ENCODE peak calls at places on chromosome 6, in eight cellular contexts. E is cardiac muscle cell, V is AG04449, Y is gastrocnemius medialis, K is fibroblast of mammary gland, D is lower lobe of right lung, O is LNCaP clone FGC, F is neural progenitor cell. C is an unnamed sample.

GRCh38 chr6:113833537-113833936 is 23.6 kb upstream of the MARCKS start:
- DNase-seq in D (no peak), V (no peak), F (no peak), E (no peak), O (no peak), Y (no peak), K (peak), C (peak)

GRCh38 chr6:76441850-76442249 is 369.4 kb upstream of the IMPG1 start:
- DNase-seq in E (peak), D (no peak), V (no peak), O (no peak), K (no peak), F (peak), Y (no peak), C (no peak)

GRCh38 chr6:127954082-127954481 is 53.2 kb upstream of the THEMIS start:
- DNase-seq in E (no peak), O (no peak), F (no peak), Y (no peak), K (no peak), V (no peak), D (no peak), C (no peak)

GRCh38 chr6:22035690-22036089 is 261.1 kb downstream of the PRL start:
- DNase-seq in O (no peak), K (no peak), Y (no peak), D (no peak), F (no peak), V (no peak), E (no peak), C (no peak)

GRCh38 chr6:109695468-109695867 is 4.4 kb downstream of the FIG4 start:
- DNase-seq in V (no peak), F (peak), K (no peak), Y (no peak), O (no peak), E (no peak), D (no peak), C (peak)

GRCh38 chr6:77463308-77463880 is at the start of gene HTR1B:
- DNase-seq in V (no peak), Y (no peak), O (no peak), E (peak), K (no peak), D (peak), F (peak), C (peak)

GRCh38 chr6:158290659-158291058 is 21.6 kb upstream of the TULP4 start:
- DNase-seq in Y (no peak), O (no peak), D (no peak), K (no peak), E (no peak), V (no peak), F (no peak), C (no peak)

GRCh38 chr6:27650620-27651370 is 177.9 kb upstream of the ZNF184 start:
- DNase-seq in V (no peak), O (no peak), K (peak), Y (no peak), F (peak), E (peak), D (no peak), C (peak)

GRCh38 chr6:52407467-52407866 is 12.7 kb upstream of the EFHC1 start:
- DNase-seq in O (no peak), F (peak), D (no peak), E (peak), K (peak), V (no peak), Y (no peak), C (peak)

GRCh38 chr6:136244061-136244616 is 6.0 kb downstream of the MTFR2 start:
- DNase-seq in V (peak), E (no peak), K (no peak), D (no peak), Y (no peak), O (no peak), F (no peak), C (peak)

DNA sequence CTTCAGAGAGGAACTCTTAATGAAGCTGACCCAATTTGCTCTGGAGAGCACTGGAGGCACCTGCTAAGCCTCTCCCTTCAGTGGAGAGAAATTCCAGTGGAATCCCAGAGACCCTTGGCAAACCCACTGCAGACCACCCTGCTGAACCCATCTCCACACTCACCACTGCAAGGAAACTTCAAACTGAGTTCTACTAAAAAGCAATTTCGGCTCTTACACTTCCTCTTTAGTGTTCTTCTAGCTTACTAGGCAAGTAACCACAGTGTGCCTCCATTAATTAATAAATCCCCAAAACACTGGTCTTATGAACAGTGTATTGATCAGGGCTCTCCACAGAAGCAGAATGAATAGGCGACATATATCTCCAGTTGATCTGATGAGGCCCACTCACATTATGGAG is 43.0 kb upstream of the HLA-E start:
- DNase-seq in O (no peak), D (no peak), F (no peak), V (no peak), Y (no peak), E (no peak), K (no peak), C (no peak)
- H3K4me3 ChIP-seq in O (no peak), D (no peak), F (no peak), V (no peak), Y (no peak), E (no peak), K (no peak), C (no peak)

DNA sequence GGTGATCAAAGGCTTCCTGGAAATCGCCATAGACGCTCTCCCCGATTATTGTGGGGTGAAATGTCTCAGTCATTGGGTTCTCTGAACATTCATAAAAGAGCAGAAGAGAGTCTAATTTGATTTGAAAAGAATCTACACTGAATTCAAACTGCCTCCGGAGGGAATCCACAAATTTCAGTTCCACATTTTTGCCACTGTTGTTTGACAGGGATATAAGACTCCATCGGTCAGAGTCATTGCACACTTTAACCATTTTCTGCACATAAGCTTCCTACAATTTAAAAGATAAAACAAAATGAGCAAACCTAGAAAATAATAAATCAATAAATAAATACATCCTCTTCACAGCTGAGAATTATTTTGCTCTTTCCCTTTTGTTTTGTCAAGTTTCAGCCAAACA is 2.3 kb downstream of the TENT5A start:
- DNase-seq in D (no peak), E (no peak), Y (no peak), O (no peak), K (no peak), F (no peak), V (no peak), C (no peak)
- TF ChIP-seq CTCF in D (no peak), E (no peak), Y (no peak), O (no peak), K (no peak), F (no peak), V (no peak), C (no peak)

GRCh38 chr6:33064723-33065122 is 8.7 kb downstream of the HLA-DPA1 start:
- DNase-seq in V (no peak), O (no peak), K (no peak), F (no peak), E (no peak), Y (no peak), D (no peak), C (peak)
- H3K4me3 ChIP-seq in V (no peak), O (no peak), K (no peak), F (no peak), E (no peak), Y (no peak), D (no peak), C (no peak)

GRCh38 chr6:35731736-35732532 is 4.9 kb upstream of the ARMC12 start:
- DNase-seq in Y (peak), D (peak), F (peak), O (peak), E (peak), K (peak), V (peak), C (peak)
- TF ChIP-seq CTCF in Y (no peak), D (peak), F (peak), O (no peak), E (no peak), K (no peak), V (no peak), C (no peak)

GRCh38 chr6:169141706-169142705 is 111.6 kb downstream of the THBS2 start:
- DNase-seq in V (no peak), D (no peak), Y (peak), F (no peak), E (no peak), K (peak), O (no peak), C (no peak)
- H3K4me3 ChIP-seq in V (no peak), D (no peak), Y (no peak), F (no peak), E (no peak), K (no peak), O (no peak), C (no peak)

GRCh38 chr6:13813011-13813410 is 1.3 kb downstream of the MCUR1 start:
- DNase-seq in F (no peak), V (no peak), O (no peak), Y (no peak), K (no peak), E (no peak), D (no peak), C (no peak)

GRCh38 chr6:13814938-13815575 is 700 bp upstream of the MCUR1 start:
- DNase-seq in E (peak), O (no peak), Y (no peak), V (no peak), D (no peak), K (peak), F (no peak), C (peak)

GRCh38 chr6:13813621-13814175 is 659 bp downstream of the MCUR1 start:
- DNase-seq in F (peak), O (no peak), E (peak), D (peak), K (peak), V (no peak), Y (no peak), C (peak)

GRCh38 chr6:13812359-13812642 is 2.1 kb downstream of the MCUR1 start:
- DNase-seq in E (no peak), V (no peak), Y (no peak), O (no peak), D (no peak), K (no peak), F (no peak), C (no peak)

DNA sequence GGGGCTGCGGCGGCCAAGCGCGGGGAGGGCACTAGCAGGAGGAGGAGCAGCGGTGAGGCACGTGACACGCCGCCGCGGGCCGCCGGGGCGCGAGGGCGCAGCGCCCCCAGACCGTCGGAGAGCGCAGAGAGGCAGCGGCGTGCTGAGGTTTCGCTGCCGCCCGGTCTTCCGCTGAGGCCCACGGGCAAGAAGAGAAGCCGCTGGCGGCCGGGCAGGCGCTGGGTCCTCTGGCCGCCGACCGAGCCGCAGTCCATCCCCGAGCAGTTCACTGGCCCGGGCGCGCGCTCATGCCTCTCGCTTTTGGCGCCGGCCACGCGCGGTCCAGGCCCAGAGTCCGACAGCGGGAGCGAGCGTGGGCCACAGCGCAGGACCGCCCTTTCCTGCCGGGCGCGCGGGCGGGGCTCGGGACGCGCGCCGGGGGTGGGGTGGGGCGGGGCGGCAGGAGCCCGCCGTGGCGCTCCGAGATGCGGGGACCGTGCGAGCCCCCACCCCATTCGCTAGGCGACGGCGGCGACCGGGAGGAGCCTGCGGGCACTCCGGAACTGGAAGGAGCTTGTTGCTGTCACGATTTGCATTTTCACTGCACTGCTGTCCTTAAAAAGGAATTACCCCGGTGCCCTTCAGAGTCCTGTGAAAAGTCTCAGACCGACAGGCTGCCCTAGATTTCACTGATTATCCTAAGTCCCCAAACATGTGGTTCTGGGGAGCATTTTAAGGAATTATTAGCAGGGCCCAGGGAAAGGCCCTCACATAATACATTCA is at the start of gene MCUR1:
- DNase-seq in Y (peak), F (peak), V (no peak), D (peak), O (peak), K (peak), E (peak), C (peak)
- TF ChIP-seq CTCF in Y (no peak), F (peak), V (no peak), D (peak), O (peak), K (no peak), E (peak), C (no peak)

GRCh38 chr6:125597411-125598253 is 151.8 kb upstream of the HEY2 start:
- DNase-seq in O (no peak), K (no peak), D (peak), F (no peak), E (peak), Y (peak), V (no peak), C (no peak)

GRCh38 chr6:125604257-125604656 is 145.2 kb upstream of the HEY2 start:
- DNase-seq in E (no peak), F (no peak), Y (no peak), D (no peak), K (no peak), O (no peak), V (no peak), C (no peak)

GRCh38 chr6:125596020-125596419 is 153.4 kb upstream of the HEY2 start:
- DNase-seq in D (no peak), V (no peak), F (no peak), O (no peak), Y (no peak), E (no peak), K (no peak), C (no peak)

GRCh38 chr6:125593746-125594145 is 155.7 kb upstream of the HEY2 start:
- DNase-seq in E (no peak), Y (no peak), D (no peak), V (no peak), K (no peak), F (no peak), O (no peak), C (no peak)

GRCh38 chr6:125598422-125598821 is 151.0 kb upstream of the HEY2 start:
- DNase-seq in D (peak), V (no peak), Y (peak), F (no peak), K (peak), E (no peak), O (no peak), C (peak)
- H3K4me3 ChIP-seq in D (no peak), V (no peak), Y (peak), F (no peak), K (no peak), E (no peak), O (no peak), C (no peak)

C was measured in choroid plexus epithelial cell.